ENCODE peak calls at places on chromosomes 12 and 14, in five cellular contexts. F is K562, U is H1, Z is GM12878, V is HepG2. O is an unnamed sample.

GRCh38 chr14:76256545-76256944 is 104.8 kb downstream of the GPATCH2L start:
- DNase-seq in F (peak), U (no peak), Z (no peak), V (no peak), O (no peak)

GRCh38 chr14:59116984-59117415 is 71.5 kb upstream of the DAAM1 start:
- DNase-seq in F (no peak), U (no peak), Z (peak), V (no peak), O (peak)

GRCh38 chr12:120583478-120584030 is 2.4 kb upstream of the POP5 start:
- DNase-seq in F (peak), U (peak), Z (no peak), V (peak), O (peak)

GRCh38 chr12:54259194-54260011 is 20.5 kb downstream of the CBX5 start:
- DNase-seq in F (peak), U (peak), Z (peak), V (no peak), O (peak)

GRCh38 chr12:119176267-119177055 is 2.3 kb upstream of the HSPB8 start:
- DNase-seq in F (no peak), U (peak), Z (no peak), V (peak), O (peak)

GRCh38 chr14:58884442-58884841 is 246.7 kb downstream of the DACT1 start:
- DNase-seq in F (no peak), U (no peak), Z (no peak), V (peak), O (no peak)

GRCh38 chr12:55931780-55932545 is 1.0 kb downstream of the DGKA start:
- DNase-seq in F (peak), U (peak), Z (no peak), V (no peak), O (no peak)

GRCh38 chr12:48165089-48166031 is 8.0 kb upstream of the ASB8 start:
- DNase-seq in F (peak), U (no peak), Z (peak), V (peak), O (peak)

GRCh38 chr12:66438601-66439000 is 136.3 kb downstream of the HELB start:
- DNase-seq in F (no peak), U (no peak), Z (no peak), V (no peak), O (no peak)

GRCh38 chr14:100056964-100057817 is 8.0 kb upstream of the EVL start:
- DNase-seq in F (no peak), U (no peak), Z (no peak), V (no peak), O (peak)

GRCh38 chr14:45201908-45202307 is 51.1 kb downstream of the MIS18BP1 start:
- DNase-seq in F (no peak), U (no peak), Z (no peak), V (peak), O (peak)

GRCh38 chr12:55681142-55682077 is 26.3 kb downstream of the ITGA7 start:
- DNase-seq in F (no peak), U (peak), Z (no peak), V (peak), O (peak)

GRCh38 chr12:3441435-3441834 is 49.6 kb upstream of the PRMT8 start:
- DNase-seq in F (no peak), U (no peak), Z (no peak), V (no peak), O (no peak)

GRCh38 chr14:100994757-100995156 is 91.2 kb upstream of the RTL1 start:
- DNase-seq in F (no peak), U (no peak), Z (no peak), V (no peak), O (peak)

GRCh38 chr12:127810026-127810425 is 456.9 kb upstream of the TMEM132C start:
- DNase-seq in F (no peak), U (no peak), Z (no peak), V (no peak), O (no peak)

GRCh38 chr12:127809236-127809635 is 457.7 kb upstream of the TMEM132C start:
- DNase-seq in F (no peak), U (no peak), Z (no peak), V (no peak), O (peak)

GRCh38 chr12:127813147-127813546 is 453.8 kb upstream of the TMEM132C start:
- DNase-seq in F (no peak), U (no peak), Z (no peak), V (no peak), O (no peak)

GRCh38 chr12:127811988-127812387 is 455.0 kb upstream of the TMEM132C start:
- DNase-seq in F (no peak), U (no peak), Z (no peak), V (no peak), O (no peak)
- TF ChIP-seq KDM1A in F (no peak), U (no peak), Z (no peak), V (no peak), O (no peak)

GRCh38 chr12:132505105-132505851 is 15.3 kb downstream of the FBRSL1 start:
- DNase-seq in F (no peak), U (no peak), Z (no peak), V (no peak), O (no peak)
- TF ChIP-seq KDM1A in F (no peak), U (no peak), Z (no peak), V (no peak), O (no peak)

GRCh38 chr14:85409496-85410210 is 120.3 kb upstream of the FLRT2 start:
- DNase-seq in F (no peak), U (no peak), Z (no peak), V (no peak), O (no peak)

GRCh38 chr14:85415015-85415712 is 114.8 kb upstream of the FLRT2 start:
- DNase-seq in F (no peak), U (peak), Z (no peak), V (peak), O (peak)

GRCh38 chr14:85414142-85414541 is 115.8 kb upstream of the FLRT2 start:
- DNase-seq in F (no peak), U (no peak), Z (no peak), V (no peak), O (no peak)

GRCh38 chr14:85416771-85417170 is 113.2 kb upstream of the FLRT2 start:
- DNase-seq in F (no peak), U (no peak), Z (no peak), V (no peak), O (peak)

DNA sequence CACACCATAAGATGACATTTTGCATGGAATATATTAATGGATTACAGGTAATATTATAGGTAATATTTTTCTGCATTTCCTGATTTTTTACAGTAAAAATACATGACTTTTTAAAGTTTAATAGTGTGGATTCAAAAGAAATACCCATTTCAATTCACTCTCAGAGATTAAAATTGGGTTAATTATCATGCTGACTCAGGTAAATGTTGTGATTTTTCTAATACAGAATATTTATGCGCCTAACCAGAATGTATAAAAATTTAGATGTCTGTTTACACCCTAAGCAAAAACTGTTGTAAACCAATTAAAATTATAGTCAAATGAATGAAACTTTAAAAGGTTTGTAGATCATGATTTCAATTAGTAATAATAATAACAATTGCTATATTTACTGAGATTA is 117.2 kb upstream of the FLRT2 start:
- DNase-seq in F (no peak), U (no peak), Z (no peak), V (no peak), O (no peak)
- TF ChIP-seq KDM1A in F (no peak), U (no peak), Z (no peak), V (no peak), O (no peak)

GRCh38 chr12:79360936-79361335 is 329.8 kb downstream of the PAWR start:
- DNase-seq in F (no peak), U (no peak), Z (no peak), V (no peak), O (no peak)

GRCh38 chr12:79364197-79364596 is 326.6 kb downstream of the PAWR start:
- DNase-seq in F (peak), U (no peak), Z (no peak), V (no peak), O (no peak)

GRCh38 chr12:79358716-79359341 is 331.9 kb downstream of the PAWR start:
- DNase-seq in F (no peak), U (no peak), Z (no peak), V (no peak), O (no peak)

GRCh38 chr12:79360269-79360668 is 330.5 kb downstream of the PAWR start:
- DNase-seq in F (no peak), U (no peak), Z (no peak), V (no peak), O (no peak)
- TF ChIP-seq KDM1A in F (no peak), U (no peak), Z (no peak), V (no peak), O (no peak)

GRCh38 chr14:75200451-75200850 is 24.0 kb upstream of the TMED10 start:
- DNase-seq in F (no peak), U (no peak), Z (no peak), V (no peak), O (no peak)
- TF ChIP-seq KDM1A in F (no peak), U (no peak), Z (no peak), V (no peak), O (no peak)

GRCh38 chr12:107622005-107622404 is 63.6 kb upstream of the PWP1 start:
- DNase-seq in F (peak), U (peak), Z (no peak), V (peak), O (no peak)
- TF ChIP-seq KDM1A in F (no peak), U (no peak), Z (no peak), V (no peak), O (no peak)